ENCODE peak calls at places on chromosomes 16 and 17, in seven cellular contexts. I is cardiac muscle cell; F is dorsolateral prefrontal cortex; K is CD4-positive, alpha-beta T cell; V is GM23338; N is substantia nigra; T is lung. W is an unnamed sample.

GRCh38 chr16:24845726-24846547 is at the start of gene SLC5A11:
- DNase-seq in I (no peak), F (no peak), K (no peak), V (no peak), N (peak), T (no peak), W (no peak)

GRCh38 chr17:41734139-41734948 is at the start of gene HAP1:
- DNase-seq in I (peak), F (peak), K (no peak), V (peak), N (peak), T (no peak), W (peak)

GRCh38 chr16:19067349-19068236 is at the start of gene COQ7:
- DNase-seq in I (peak), F (peak), K (peak), V (peak), N (peak), T (peak), W (peak)

GRCh38 chr16:72291531-72291981 is 119.6 kb upstream of the PMFBP1 start:
- DNase-seq in I (peak), F (no peak), K (no peak), V (no peak), N (no peak), T (no peak), W (no peak)

GRCh38 chr17:61635913-61636432 is 45.0 kb upstream of the NACA2 start:
- DNase-seq in I (peak), F (no peak), K (peak), V (peak), N (no peak), T (no peak), W (peak)

GRCh38 chr17:4232168-4232813 is 31.5 kb downstream of the ANKFY1 start:
- DNase-seq in I (peak), F (no peak), K (no peak), V (no peak), N (no peak), T (no peak), W (no peak)

GRCh38 chr17:45305532-45306087 is 11.2 kb downstream of the MAP3K14 start:
- DNase-seq in I (peak), F (no peak), K (no peak), V (no peak), N (no peak), T (no peak), W (no peak)

GRCh38 chr17:11787074-11787473 is 188.8 kb downstream of the DNAH9 start:
- DNase-seq in I (no peak), F (no peak), K (no peak), V (no peak), N (no peak), T (no peak), W (no peak)

GRCh38 chr17:6752068-6752909 is 3.6 kb upstream of the XAF1 start:
- DNase-seq in I (peak), F (no peak), K (no peak), V (no peak), N (no peak), T (peak), W (peak)

GRCh38 chr16:31423801-31424200 is 4.4 kb downstream of the COX6A2 start:
- DNase-seq in I (no peak), F (no peak), K (no peak), V (no peak), N (no peak), T (no peak), W (no peak)

GRCh38 chr17:48908853-48909394 is 717 bp downstream of the UBE2Z start:
- DNase-seq in I (peak), F (peak), K (peak), V (peak), N (peak), T (peak), W (peak)
- H3K27ac ChIP-seq in I (peak), F (peak), K (peak), V (peak), N (peak), T (peak), W (peak)

GRCh38 chr17:17054636-17055035 is 12.4 kb downstream of the MPRIP start:
- DNase-seq in I (no peak), F (no peak), K (no peak), V (no peak), N (no peak), T (no peak), W (no peak)

GRCh38 chr17:17051791-17052461 is 9.7 kb downstream of the MPRIP start:
- DNase-seq in I (no peak), F (no peak), K (no peak), V (no peak), N (no peak), T (no peak), W (peak)

GRCh38 chr17:17051380-17051779 is 9.1 kb downstream of the MPRIP start:
- DNase-seq in I (no peak), F (no peak), K (no peak), V (no peak), N (no peak), T (no peak), W (peak)

GRCh38 chr17:17053446-17054379 is 11.5 kb downstream of the MPRIP start:
- DNase-seq in I (no peak), F (no peak), K (no peak), V (no peak), N (no peak), T (no peak), W (peak)

DNA sequence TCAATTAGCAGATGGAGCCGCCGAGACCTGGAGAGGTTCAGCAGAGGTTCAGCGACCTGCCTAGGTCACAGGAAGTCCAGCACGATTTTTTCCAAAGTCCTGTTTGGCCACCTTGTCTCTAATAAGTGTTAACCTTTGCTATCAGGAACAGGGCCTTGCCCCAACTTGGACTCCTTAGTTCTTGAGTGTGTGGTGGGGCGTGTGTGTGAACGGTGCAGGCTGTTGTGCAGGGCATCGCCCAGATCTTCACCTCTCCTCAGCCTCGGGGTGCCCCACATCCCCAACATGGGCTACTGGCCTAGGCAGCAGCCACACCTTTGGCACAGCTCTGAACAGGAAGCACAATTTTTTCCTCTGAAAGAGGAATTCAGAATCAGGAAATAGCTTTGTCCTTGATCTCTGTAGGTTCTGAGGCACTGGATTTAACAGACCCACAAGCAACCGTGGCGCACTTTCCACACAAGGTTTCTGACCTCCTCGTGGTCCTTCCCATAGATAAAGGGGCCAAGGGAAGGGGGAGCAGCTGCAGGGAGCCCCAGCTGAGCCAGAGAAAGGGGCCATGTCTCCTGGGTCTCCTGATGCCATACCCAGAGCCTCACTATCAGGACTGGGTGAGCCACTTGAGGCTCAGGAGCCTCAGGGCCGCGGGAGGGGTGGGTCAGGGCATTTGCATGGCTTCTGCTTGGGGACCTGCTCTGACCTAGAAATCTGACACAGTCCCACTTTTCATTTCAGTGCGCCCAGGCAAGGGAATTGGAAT is 10.4 kb downstream of the MPRIP start:
- DNase-seq in I (no peak), F (no peak), K (no peak), V (no peak), N (no peak), T (no peak), W (peak)
- H3K27ac ChIP-seq in I (peak), F (no peak), K (no peak), V (no peak), N (no peak), T (peak), W (no peak)

GRCh38 chr16:23131841-23132576 is 17.2 kb downstream of the USP31 start:
- DNase-seq in I (peak), F (no peak), K (no peak), V (no peak), N (peak), T (no peak), W (no peak)

GRCh38 chr16:23131436-23131835 is 17.8 kb downstream of the USP31 start:
- DNase-seq in I (no peak), F (no peak), K (no peak), V (no peak), N (no peak), T (no peak), W (no peak)

GRCh38 chr16:23131036-23131435 is 18.2 kb downstream of the USP31 start:
- DNase-seq in I (no peak), F (no peak), K (no peak), V (no peak), N (no peak), T (no peak), W (no peak)

GRCh38 chr16:23128056-23128455 is 21.2 kb downstream of the USP31 start:
- DNase-seq in I (no peak), F (no peak), K (no peak), V (no peak), N (no peak), T (no peak), W (no peak)

DNA sequence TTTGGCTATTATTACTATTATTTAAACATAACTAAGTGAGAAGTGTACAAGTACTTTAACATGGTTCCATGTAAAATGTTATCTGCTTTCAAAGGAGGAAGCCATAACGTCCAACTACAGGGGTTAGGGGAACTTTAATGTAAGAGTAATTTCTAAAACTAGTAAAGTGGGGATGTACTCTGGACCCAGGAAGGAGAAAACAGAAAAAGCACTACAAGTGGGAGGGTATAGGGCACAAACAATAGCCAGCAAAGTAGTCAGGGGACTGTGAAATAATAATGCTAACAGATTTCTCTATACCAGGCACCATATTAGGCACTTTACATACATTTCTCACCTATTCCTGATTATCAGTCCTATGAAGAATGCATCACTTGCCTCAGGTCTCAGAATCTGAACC is 19.6 kb downstream of the USP31 start:
- DNase-seq in I (no peak), F (no peak), K (no peak), V (no peak), N (no peak), T (no peak), W (no peak)
- H3K27ac ChIP-seq in I (no peak), F (no peak), K (no peak), V (no peak), N (peak), T (no peak), W (no peak)

DNA sequence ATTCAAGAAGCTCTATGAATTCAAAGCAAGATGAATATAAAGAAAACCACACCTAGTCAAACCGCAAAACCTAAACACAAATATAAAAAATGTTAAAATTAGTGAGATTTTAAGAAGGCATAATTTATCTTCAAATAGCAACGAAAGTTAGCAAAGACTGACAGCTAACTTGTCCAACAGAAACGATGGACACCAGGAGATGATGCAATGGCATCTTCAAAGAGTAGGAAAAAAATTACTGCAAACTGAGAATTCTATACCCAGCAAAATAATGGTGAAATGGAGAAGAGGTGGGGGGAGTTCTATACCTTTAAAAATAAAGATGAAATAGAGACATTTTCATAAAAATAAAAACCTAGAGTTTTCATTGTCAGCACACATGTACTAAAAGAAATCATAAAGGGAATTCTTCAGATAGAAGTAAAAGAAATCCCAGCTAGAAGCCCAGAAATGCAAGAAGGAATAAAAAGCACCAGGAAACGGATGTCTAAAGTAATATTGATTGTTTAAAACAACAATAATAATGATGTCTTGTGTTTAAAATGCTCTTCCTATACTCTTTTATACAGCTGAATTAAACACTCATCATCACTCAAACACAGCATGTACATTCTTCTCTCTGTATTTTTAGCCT is 24.6 kb upstream of the TANC2 start:
- DNase-seq in I (no peak), F (no peak), K (no peak), V (no peak), N (no peak), T (no peak), W (no peak)
- H3K27ac ChIP-seq in I (no peak), F (no peak), K (no peak), V (no peak), N (no peak), T (no peak), W (no peak)

GRCh38 chr17:76246080-76247066 is 6.1 kb upstream of the RNF157 start:
- DNase-seq in I (peak), F (no peak), K (no peak), V (no peak), N (no peak), T (no peak), W (peak)
- H3K27ac ChIP-seq in I (peak), F (no peak), K (peak), V (no peak), N (no peak), T (no peak), W (no peak)

GRCh38 chr16:85416267-85417109 is 196.6 kb upstream of the GSE1 start:
- DNase-seq in I (peak), F (peak), K (peak), V (peak), N (no peak), T (peak), W (peak)
- H3K27ac ChIP-seq in I (no peak), F (no peak), K (no peak), V (no peak), N (no peak), T (no peak), W (no peak)

DNA sequence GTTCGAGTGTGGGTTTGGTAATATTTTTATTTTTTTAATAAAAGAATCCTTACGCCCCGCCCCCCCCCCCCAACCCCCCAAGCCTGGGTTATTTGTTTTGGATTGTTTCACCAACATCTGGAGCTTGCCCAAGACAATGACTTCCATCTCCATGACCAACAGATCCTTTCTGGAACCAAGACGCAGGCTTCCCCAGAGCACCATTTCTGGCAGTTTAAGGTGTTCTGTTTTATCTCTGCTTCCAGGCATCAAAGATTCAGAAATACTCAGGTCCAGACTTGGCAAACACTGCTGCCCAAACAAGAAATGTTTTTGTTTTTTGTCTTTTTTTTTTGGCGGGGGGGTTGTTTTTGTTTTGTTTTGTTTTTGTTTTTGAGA is 56.1 kb downstream of the PLXDC1 start:
- DNase-seq in I (peak), F (no peak), K (no peak), V (no peak), N (no peak), T (no peak), W (no peak)
- H3K27ac ChIP-seq in I (no peak), F (no peak), K (peak), V (no peak), N (no peak), T (no peak), W (no peak)

GRCh38 chr17:44280383-44280782 is 12.4 kb upstream of the SLC4A1 start:
- DNase-seq in I (no peak), F (no peak), K (no peak), V (no peak), N (no peak), T (no peak), W (peak)
- H3K27ac ChIP-seq in I (no peak), F (no peak), K (no peak), V (peak), N (peak), T (peak), W (no peak)

DNA sequence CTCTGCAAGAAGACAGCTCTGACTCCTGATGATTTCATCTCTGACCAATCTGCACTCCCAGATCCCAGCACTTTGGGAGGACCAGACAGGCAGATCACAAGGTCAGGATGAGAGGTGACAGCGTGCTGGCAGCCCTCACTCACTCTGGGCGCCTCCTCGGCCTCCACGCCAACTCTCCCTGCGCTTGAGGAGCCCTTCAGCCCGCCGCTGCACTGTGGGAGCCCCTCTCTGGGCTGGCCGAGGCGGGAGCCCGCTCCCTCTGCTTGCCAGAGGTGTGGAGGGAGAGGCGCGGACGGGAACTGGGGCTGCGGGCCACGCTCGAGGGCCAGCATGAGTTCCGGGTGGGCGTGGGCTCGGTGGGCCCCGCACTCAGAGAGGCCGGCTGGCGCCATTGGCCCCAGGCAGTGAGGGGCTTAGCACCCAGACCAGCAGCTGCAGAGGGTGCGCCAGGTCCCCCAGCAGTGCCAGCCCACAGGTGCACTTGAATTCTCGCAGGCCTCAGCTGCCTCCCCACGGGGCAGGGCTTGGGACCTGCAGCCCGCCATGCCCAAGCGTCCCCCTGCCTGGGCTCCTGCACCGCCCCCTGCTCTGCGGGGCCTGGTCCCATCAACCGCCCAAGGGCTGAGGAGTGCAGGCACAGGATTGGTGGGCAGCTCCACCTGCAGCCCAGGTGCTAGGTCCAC is 2.4 kb upstream of the C16orf54 start:
- DNase-seq in I (no peak), F (no peak), K (no peak), V (no peak), N (no peak), T (no peak), W (no peak)
- H3K27ac ChIP-seq in I (no peak), F (no peak), K (peak), V (no peak), N (no peak), T (no peak), W (no peak)

GRCh38 chr16:68664297-68664696 is 19.2 kb downstream of the CDH3 start:
- DNase-seq in I (no peak), F (no peak), K (no peak), V (no peak), N (no peak), T (no peak), W (no peak)
- H3K27ac ChIP-seq in I (peak), F (no peak), K (no peak), V (no peak), N (no peak), T (no peak), W (no peak)